ENCODE peak calls at places on chromosomes 4 and X, in four cellular contexts. U is transverse colon, D is left ventricle myocardium inferior, I is astrocyte of the spinal cord. K is an unnamed sample.

GRCh38 chr4:87592124-87592523 is 16.2 kb upstream of the DSPP start:
- DNase-seq in U (no peak), D (no peak), I (no peak), K (no peak)

GRCh38 chr4:144300616-144301015 is 160.1 kb upstream of the GYPA start:
- DNase-seq in U (no peak), D (no peak), I (no peak), K (no peak)

GRCh38 chr4:163063891-163064290 is 102.8 kb downstream of the NAF1 start:
- DNase-seq in U (no peak), D (no peak), I (no peak), K (no peak)

GRCh38 chr4:156217236-156217635 is 263.6 kb upstream of the CTSO start:
- DNase-seq in U (no peak), D (no peak), I (no peak), K (no peak)

GRCh38 chr4:5366421-5366820 is 315.1 kb downstream of the STK32B start:
- DNase-seq in U (no peak), D (no peak), I (no peak), K (peak)

GRCh38 chr4:77734928-77735327 is 84.2 kb downstream of the CNOT6L start:
- DNase-seq in U (peak), D (no peak), I (peak), K (peak)

GRCh38 chrX:154429708-154430107 is 1.2 kb downstream of the ATP6AP1 start:
- DNase-seq in U (no peak), D (no peak), I (no peak), K (no peak)

GRCh38 chr4:4426511-4427477 is 39.9 kb downstream of the NSG1 start:
- DNase-seq in U (no peak), D (no peak), I (peak), K (no peak)

GRCh38 chr4:156931267-156931666 is 40.3 kb downstream of the PDGFC start:
- DNase-seq in U (peak), D (no peak), I (peak), K (peak)

GRCh38 chr4:109703664-109704351 is 563 bp upstream of the CASP6 start:
- DNase-seq in U (no peak), D (no peak), I (no peak), K (no peak)

GRCh38 chr4:184850431-184851199 is 24.8 kb upstream of the ACSL1 start:
- DNase-seq in U (no peak), D (no peak), I (no peak), K (no peak)

GRCh38 chrX:22800806-22801205 is 199.0 kb upstream of the DDX53 start:
- DNase-seq in U (no peak), D (no peak), I (peak), K (peak)

GRCh38 chrX:154417157-154417556 is 5.8 kb downstream of the TAFAZZIN start:
- DNase-seq in U (no peak), D (no peak), I (no peak), K (no peak)

GRCh38 chrX:111254896-111255693 is 15.2 kb downstream of the CAPN6 start:
- DNase-seq in U (no peak), D (no peak), I (no peak), K (no peak)

GRCh38 chr4:71026086-71026485 is 32.6 kb downstream of the DCK start:
- DNase-seq in U (no peak), D (no peak), I (peak), K (peak)

GRCh38 chr4:85726555-85726954 is 251.6 kb downstream of the ARHGAP24 start:
- DNase-seq in U (no peak), D (no peak), I (no peak), K (no peak)

GRCh38 chr4:125492957-125493356 is 178.2 kb downstream of the FAT4 start:
- DNase-seq in U (no peak), D (no peak), I (no peak), K (no peak)

GRCh38 chrX:125757794-125758564 is 408.1 kb downstream of the DCAF12L2 start:
- DNase-seq in U (no peak), D (peak), I (no peak), K (no peak)

GRCh38 chr4:14111730-14112171 is 484.2 kb upstream of the BOD1L1 start:
- DNase-seq in U (no peak), D (no peak), I (peak), K (peak)

GRCh38 chrX:129568349-129568748 is 28.3 kb downstream of the OCRL start:
- DNase-seq in U (no peak), D (no peak), I (no peak), K (no peak)

GRCh38 chr4:127211377-127212268 is 421.1 kb upstream of the INTU start:
- DNase-seq in U (no peak), D (no peak), I (no peak), K (no peak)

GRCh38 chr4:169383724-169384123 is 113.0 kb upstream of the SH3RF1 start:
- DNase-seq in U (no peak), D (no peak), I (peak), K (peak)

GRCh38 chr4:84985952-84986351 is 19.5 kb upstream of the WDFY3 start:
- DNase-seq in U (no peak), D (no peak), I (peak), K (peak)

GRCh38 chr4:184389978-184390518 is 84.3 kb downstream of the IRF2 start:
- DNase-seq in U (no peak), D (no peak), I (no peak), K (no peak)

GRCh38 chrX:33298622-33299021 is 87.3 kb upstream of the DMD start:
- DNase-seq in U (no peak), D (no peak), I (no peak), K (no peak)

GRCh38 chr4:141307241-141307689 is 86.6 kb downstream of the ZNF330 start:
- DNase-seq in U (peak), D (peak), I (peak), K (peak)

GRCh38 chr4:36824682-36825081 is 419.9 kb upstream of the NWD2 start:
- DNase-seq in U (no peak), D (no peak), I (no peak), K (no peak)

GRCh38 chr4:99117876-99118693 is 26.0 kb downstream of the ADH4 start:
- DNase-seq in U (no peak), D (no peak), I (peak), K (no peak)

GRCh38 chr4:158597879-158598596 is 73.6 kb downstream of the C4orf46 start:
- DNase-seq in U (no peak), D (no peak), I (no peak), K (no peak)

GRCh38 chrX:47650164-47651042 is at the start of gene ELK1:
- DNase-seq in U (peak), D (peak), I (peak), K (peak)
- TF ChIP-seq CTCF in U (no peak), D (no peak), I (no peak), K (no peak)

DNA sequence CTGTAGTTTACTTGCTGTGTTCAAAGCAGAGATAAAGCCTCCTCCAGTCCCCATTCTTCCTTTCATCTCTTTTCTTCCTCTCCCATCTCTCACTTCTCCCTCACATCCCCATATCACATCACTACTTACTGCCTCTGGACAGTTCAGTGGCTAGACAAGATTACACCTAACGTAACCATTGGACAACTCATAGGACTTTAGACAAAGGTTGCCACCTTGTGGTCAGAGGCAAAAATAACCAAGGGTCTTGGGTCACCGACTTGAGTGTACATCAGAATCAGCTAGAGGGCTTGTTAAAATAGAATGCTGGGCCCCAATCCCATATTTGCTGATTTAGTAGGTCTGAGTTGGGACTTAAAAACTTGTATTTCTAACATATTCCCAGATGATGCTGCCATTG is 109.3 kb upstream of the DGKK start:
- DNase-seq in U (peak), D (no peak), I (peak), K (peak)
- TF ChIP-seq CTCF in U (peak), D (peak), I (peak), K (peak)

GRCh38 chr4:8474856-8475255 is 34.3 kb downstream of the TRMT44 start:
- DNase-seq in U (no peak), D (no peak), I (no peak), K (no peak)

GRCh38 chr4:8472166-8472688 is 31.6 kb downstream of the TRMT44 start:
- DNase-seq in U (no peak), D (no peak), I (no peak), K (no peak)

GRCh38 chr4:8472689-8473197 is 32.2 kb downstream of the TRMT44 start:
- DNase-seq in U (no peak), D (no peak), I (peak), K (peak)

GRCh38 chr4:8473920-8474590 is 33.5 kb downstream of the TRMT44 start:
- DNase-seq in U (no peak), D (no peak), I (no peak), K (no peak)

GRCh38 chr4:8473198-8473919 is 32.8 kb downstream of the TRMT44 start:
- DNase-seq in U (no peak), D (no peak), I (no peak), K (no peak)
- TF ChIP-seq CTCF in U (no peak), D (no peak), I (peak), K (peak)

GRCh38 chrX:2193273-2193592 is 307.5 kb downstream of the DHRSX start:
- DNase-seq in U (no peak), D (no peak), I (no peak), K (no peak)

GRCh38 chrX:2188316-2188715 is 312.5 kb downstream of the DHRSX start:
- DNase-seq in U (no peak), D (no peak), I (no peak), K (peak)

GRCh38 chrX:2187352-2188115 is 313.2 kb downstream of the DHRSX start:
- DNase-seq in U (no peak), D (no peak), I (no peak), K (no peak)

GRCh38 chrX:2188840-2189239 is 311.9 kb downstream of the DHRSX start:
- DNase-seq in U (no peak), D (no peak), I (no peak), K (no peak)

GRCh38 chrX:2192584-2193272 is 308.0 kb downstream of the DHRSX start:
- DNase-seq in U (no peak), D (no peak), I (no peak), K (no peak)
- TF ChIP-seq CTCF in U (no peak), D (no peak), I (no peak), K (no peak)

DNA sequence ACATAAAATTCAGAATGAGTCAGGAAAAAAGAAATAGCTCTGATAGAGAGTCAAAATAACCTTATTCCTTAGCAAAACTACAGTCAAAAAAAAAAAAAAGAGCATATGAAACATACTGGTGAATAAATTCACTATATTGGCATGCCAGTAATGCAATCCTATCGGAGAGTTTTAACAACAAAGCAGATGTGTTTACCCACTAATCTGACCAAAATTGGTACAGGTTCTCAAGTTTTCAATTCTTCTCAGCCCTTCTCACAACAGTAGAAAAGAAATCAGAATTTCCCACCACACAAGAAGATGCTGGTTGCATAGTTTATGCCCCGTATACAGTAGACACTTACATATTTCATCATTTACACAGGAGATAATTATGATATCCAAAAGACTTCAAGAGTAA is 59.4 kb downstream of the LCORL start:
- DNase-seq in U (no peak), D (no peak), I (no peak), K (peak)
- TF ChIP-seq CTCF in U (no peak), D (no peak), I (no peak), K (no peak)